ENCODE peak calls at places on chromosomes 7 and 10, in seven cellular contexts. One of them, this sample, is unnamed.

GRCh38 chr7:37440738-37441404 is 7.8 kb downstream of the ELMO1 start:
- DNase-seq in CD8-positive, alpha-beta T cell: peak; percentile 26
- DNase-seq in uterus: no peak
- DNase-seq in CD4-positive, alpha-beta memory T cell: peak; percentile 41
- DNase-seq in GM23248: no peak
- DNase-seq in hepatocyte: no peak
- DNase-seq in tibial artery: no peak
- DNase-seq in this sample: no peak

GRCh38 chr10:131926253-131926652 is 25.4 kb downstream of the PPP2R2D start:
- DNase-seq in CD8-positive, alpha-beta T cell: no peak
- DNase-seq in uterus: no peak
- DNase-seq in CD4-positive, alpha-beta memory T cell: no peak
- DNase-seq in GM23248: no peak
- DNase-seq in hepatocyte: no peak
- DNase-seq in tibial artery: no peak
- DNase-seq in this sample: no peak

GRCh38 chr7:24576171-24577052 is 3.2 kb downstream of the PALS2 start:
- DNase-seq in CD8-positive, alpha-beta T cell: no peak
- DNase-seq in uterus: no peak
- DNase-seq in CD4-positive, alpha-beta memory T cell: no peak
- DNase-seq in GM23248: peak; percentile 81
- DNase-seq in hepatocyte: peak; percentile 84
- DNase-seq in tibial artery: no peak
- DNase-seq in this sample: no peak

GRCh38 chr7:111990597-111990996 is 215.6 kb downstream of the DOCK4 start:
- DNase-seq in CD8-positive, alpha-beta T cell: no peak
- DNase-seq in uterus: no peak
- DNase-seq in CD4-positive, alpha-beta memory T cell: no peak
- DNase-seq in GM23248: no peak
- DNase-seq in hepatocyte: no peak
- DNase-seq in tibial artery: no peak
- DNase-seq in this sample: no peak

GRCh38 chr7:105890290-105890997 is 14.0 kb upstream of the ATXN7L1 start:
- DNase-seq in CD8-positive, alpha-beta T cell: no peak
- DNase-seq in uterus: no peak
- DNase-seq in CD4-positive, alpha-beta memory T cell: no peak
- DNase-seq in GM23248: no peak
- DNase-seq in hepatocyte: no peak
- DNase-seq in tibial artery: no peak
- DNase-seq in this sample: no peak

GRCh38 chr10:50279489-50279888 is 28.2 kb upstream of the ASAH2 start:
- DNase-seq in CD8-positive, alpha-beta T cell: no peak
- DNase-seq in uterus: no peak
- DNase-seq in CD4-positive, alpha-beta memory T cell: no peak
- DNase-seq in GM23248: no peak
- DNase-seq in hepatocyte: peak; percentile 40
- DNase-seq in tibial artery: no peak
- DNase-seq in this sample: no peak

GRCh38 chr7:77553123-77553522 is 16.0 kb downstream of the PTPN12 start:
- DNase-seq in CD8-positive, alpha-beta T cell: no peak
- DNase-seq in uterus: no peak
- DNase-seq in CD4-positive, alpha-beta memory T cell: no peak
- DNase-seq in GM23248: no peak
- DNase-seq in hepatocyte: no peak
- DNase-seq in tibial artery: no peak
- DNase-seq in this sample: no peak

GRCh38 chr10:80460399-80461207 is 6.5 kb downstream of the TSPAN14 start:
- DNase-seq in CD8-positive, alpha-beta T cell: no peak
- DNase-seq in uterus: no peak
- DNase-seq in CD4-positive, alpha-beta memory T cell: no peak
- DNase-seq in GM23248: peak; percentile 54
- DNase-seq in hepatocyte: peak; percentile 83
- DNase-seq in tibial artery: no peak
- DNase-seq in this sample: no peak

DNA sequence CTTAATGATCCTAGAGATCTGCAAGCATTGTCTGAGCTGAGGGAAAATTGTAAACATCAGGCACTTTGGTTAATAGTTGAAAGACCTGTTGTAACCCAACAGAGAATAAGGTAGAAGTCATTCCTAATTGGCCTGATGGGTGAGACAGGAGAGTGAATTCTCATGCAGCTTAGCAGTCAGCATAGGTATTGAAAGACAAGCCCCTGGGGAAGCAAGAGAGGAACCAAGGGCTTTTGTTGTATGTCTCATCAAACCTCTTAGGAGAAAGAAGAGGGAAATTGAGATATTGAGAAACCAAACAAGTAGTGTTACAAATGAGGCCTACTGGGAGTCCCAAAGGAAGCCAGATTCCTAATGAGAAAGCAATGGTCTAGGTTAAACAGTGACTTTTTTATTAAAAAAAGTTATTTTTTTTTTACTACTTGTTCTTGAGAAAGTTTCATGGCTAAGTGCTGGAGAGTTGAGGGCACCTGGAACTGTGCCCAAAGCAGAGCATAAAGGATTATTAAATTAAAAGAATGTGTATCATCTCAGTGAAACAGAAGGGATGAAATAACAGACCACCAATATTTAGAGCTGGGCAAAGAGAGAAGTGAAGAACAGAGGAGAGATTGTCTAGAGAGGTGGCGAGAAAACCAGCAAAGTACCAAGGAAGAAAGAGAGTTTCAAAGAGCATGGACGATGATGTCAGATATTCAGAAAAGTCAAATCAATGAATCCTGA is 168.9 kb downstream of the CDK14 start:
- DNase-seq in CD8-positive, alpha-beta T cell: no peak
- DNase-seq in uterus: no peak
- DNase-seq in CD4-positive, alpha-beta memory T cell: no peak
- DNase-seq in GM23248: no peak
- DNase-seq in hepatocyte: no peak
- DNase-seq in tibial artery: no peak
- DNase-seq in this sample: no peak
- H3K4me1 ChIP-seq in CD8-positive, alpha-beta T cell: no peaks in the 10 kb centered on the region
- H3K4me1 ChIP-seq in uterus: no peaks in the 10 kb centered on the region
- H3K4me1 ChIP-seq in CD4-positive, alpha-beta memory T cell: no peaks in the 10 kb centered on the region
- H3K4me1 ChIP-seq in GM23248: peaks cover 62% of the 10 kb centered on the region
- H3K4me1 ChIP-seq in hepatocyte: peaks cover 49% of the 10 kb centered on the region
- H3K4me1 ChIP-seq in tibial artery: peaks cover 17% of the 10 kb centered on the region
- H3K4me1 ChIP-seq in this sample: no peaks in the 10 kb centered on the region

GRCh38 chr7:54663186-54663585 is 95.8 kb downstream of the SEC61G start:
- DNase-seq in CD8-positive, alpha-beta T cell: no peak
- DNase-seq in uterus: no peak
- DNase-seq in CD4-positive, alpha-beta memory T cell: no peak
- DNase-seq in GM23248: no peak
- DNase-seq in hepatocyte: no peak
- DNase-seq in tibial artery: no peak
- DNase-seq in this sample: no peak
- H3K4me3 ChIP-seq in CD8-positive, alpha-beta T cell: no peak overlapping the region
- H3K4me3 ChIP-seq in uterus: no peak overlapping the region
- H3K4me3 ChIP-seq in CD4-positive, alpha-beta memory T cell: no peak overlapping the region
- H3K4me3 ChIP-seq in GM23248: no peak overlapping the region
- H3K4me3 ChIP-seq in hepatocyte: no peak overlapping the region
- H3K4me3 ChIP-seq in tibial artery: no peak overlapping the region
- H3K4me3 ChIP-seq in this sample: no peak overlapping the region

GRCh38 chr7:35260254-35260653 is 6.4 kb upstream of the TBX20 start:
- DNase-seq in CD8-positive, alpha-beta T cell: no peak
- DNase-seq in uterus: no peak
- DNase-seq in CD4-positive, alpha-beta memory T cell: no peak
- DNase-seq in GM23248: no peak
- DNase-seq in hepatocyte: no peak
- DNase-seq in tibial artery: no peak
- DNase-seq in this sample: no peak
- H3K9me3 ChIP-seq in CD8-positive, alpha-beta T cell: no peaks in the 10 kb centered on the region
- H3K9me3 ChIP-seq in uterus: no peaks in the 10 kb centered on the region
- H3K9me3 ChIP-seq in CD4-positive, alpha-beta memory T cell: no peaks in the 10 kb centered on the region
- H3K9me3 ChIP-seq in GM23248: no peaks in the 10 kb centered on the region
- H3K9me3 ChIP-seq in hepatocyte: no peaks in the 10 kb centered on the region
- H3K9me3 ChIP-seq in tibial artery: no peaks in the 10 kb centered on the region
- H3K9me3 ChIP-seq in this sample: peaks cover 4% of the 10 kb centered on the region

GRCh38 chr7:121042195-121042594 is 53.7 kb downstream of the CPED1 start:
- DNase-seq in CD8-positive, alpha-beta T cell: no peak
- DNase-seq in uterus: no peak
- DNase-seq in CD4-positive, alpha-beta memory T cell: no peak
- DNase-seq in GM23248: no peak
- DNase-seq in hepatocyte: no peak
- DNase-seq in tibial artery: no peak
- DNase-seq in this sample: no peak
- H3K4me1 ChIP-seq in CD8-positive, alpha-beta T cell: no peaks in the 10 kb centered on the region
- H3K4me1 ChIP-seq in uterus: peaks cover 3% of the 10 kb centered on the region
- H3K4me1 ChIP-seq in CD4-positive, alpha-beta memory T cell: no peaks in the 10 kb centered on the region
- H3K4me1 ChIP-seq in GM23248: peaks cover 7% of the 10 kb centered on the region
- H3K4me1 ChIP-seq in hepatocyte: peaks cover 5% of the 10 kb centered on the region
- H3K4me1 ChIP-seq in tibial artery: peaks cover 31% of the 10 kb centered on the region
- H3K4me1 ChIP-seq in this sample: peaks cover 5% of the 10 kb centered on the region

DNA sequence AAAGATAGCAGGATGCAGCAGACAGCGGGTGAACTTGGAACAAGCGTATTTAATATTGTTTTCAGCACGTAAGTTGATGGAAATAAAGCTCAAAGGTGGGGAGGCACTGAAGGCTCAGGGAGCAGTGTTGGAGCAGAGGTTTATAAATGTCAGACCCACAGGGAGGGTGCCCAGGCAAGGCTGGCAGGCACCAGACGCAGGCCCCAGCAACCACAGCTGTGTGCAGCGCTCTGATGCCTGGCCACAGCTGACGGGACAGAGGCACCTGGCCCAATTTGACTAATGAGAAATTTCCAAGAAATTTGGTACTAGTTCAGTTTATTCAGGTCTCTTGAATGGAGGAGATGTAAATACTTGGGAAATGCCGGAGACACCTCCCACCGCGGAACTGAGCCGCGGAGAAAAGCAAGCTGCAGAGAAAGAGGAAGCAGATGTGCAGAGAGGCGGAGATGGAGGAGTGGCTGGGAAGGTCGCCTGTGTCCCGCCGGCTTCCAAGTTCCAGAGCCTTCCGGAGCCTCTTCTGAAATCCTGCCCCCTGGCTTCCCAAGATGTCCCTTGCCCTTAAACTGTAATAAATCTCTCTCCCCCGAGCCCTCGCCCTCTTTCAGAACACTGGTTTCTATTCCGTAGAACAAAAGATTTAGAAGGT is 38.3 kb upstream of the PLXNA4 start:
- DNase-seq in CD8-positive, alpha-beta T cell: no peak
- DNase-seq in uterus: no peak
- DNase-seq in CD4-positive, alpha-beta memory T cell: no peak
- DNase-seq in GM23248: peak; percentile 40
- DNase-seq in hepatocyte: peak; percentile 43
- DNase-seq in tibial artery: no peak
- DNase-seq in this sample: peak; percentile 71
- H3K4me3 ChIP-seq in CD8-positive, alpha-beta T cell: no peak overlapping the region
- H3K4me3 ChIP-seq in uterus: no peak overlapping the region
- H3K4me3 ChIP-seq in CD4-positive, alpha-beta memory T cell: no peak overlapping the region
- H3K4me3 ChIP-seq in GM23248: peak overlapping the region; percentile 61
- H3K4me3 ChIP-seq in hepatocyte: no peak overlapping the region
- H3K4me3 ChIP-seq in tibial artery: peak overlapping the region; percentile 36
- H3K4me3 ChIP-seq in this sample: peak overlapping the region; percentile 28

DNA sequence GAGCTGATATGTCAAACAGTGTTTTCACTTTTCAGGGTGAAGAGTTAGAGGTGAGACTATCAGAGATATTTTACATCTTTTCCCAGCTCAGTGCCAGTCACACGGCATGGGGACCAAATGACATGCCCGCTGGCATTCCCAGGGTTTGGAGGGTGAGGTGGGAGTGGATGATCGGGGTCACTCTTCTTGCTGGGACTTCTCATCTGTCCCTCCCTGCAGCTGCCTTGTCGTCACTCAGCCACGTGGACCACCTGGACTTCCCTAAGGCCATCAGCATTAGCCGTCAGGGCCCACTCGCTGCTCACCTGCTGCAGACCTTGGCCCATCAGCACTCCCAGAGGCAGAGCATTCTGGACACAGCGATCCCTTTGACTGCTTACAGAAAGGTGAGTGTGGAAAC is 301.8 kb downstream of the DNAJB6 start:
- DNase-seq in CD8-positive, alpha-beta T cell: no peak
- DNase-seq in uterus: no peak
- DNase-seq in CD4-positive, alpha-beta memory T cell: no peak
- DNase-seq in GM23248: no peak
- DNase-seq in hepatocyte: no peak
- DNase-seq in tibial artery: no peak
- DNase-seq in this sample: no peak
- H3K9me3 ChIP-seq in CD8-positive, alpha-beta T cell: no peaks in the 10 kb centered on the region
- H3K9me3 ChIP-seq in uterus: no peaks in the 10 kb centered on the region
- H3K9me3 ChIP-seq in CD4-positive, alpha-beta memory T cell: no peaks in the 10 kb centered on the region
- H3K9me3 ChIP-seq in GM23248: no peaks in the 10 kb centered on the region
- H3K9me3 ChIP-seq in hepatocyte: no peaks in the 10 kb centered on the region
- H3K9me3 ChIP-seq in tibial artery: peaks cover 9% of the 10 kb centered on the region
- H3K9me3 ChIP-seq in this sample: peaks cover 4% of the 10 kb centered on the region

GRCh38 chr10:28874210-28874609 is 196.9 kb downstream of the BAMBI start:
- DNase-seq in CD8-positive, alpha-beta T cell: no peak
- DNase-seq in uterus: no peak
- DNase-seq in CD4-positive, alpha-beta memory T cell: no peak
- DNase-seq in GM23248: no peak
- DNase-seq in hepatocyte: no peak
- DNase-seq in tibial artery: no peak
- DNase-seq in this sample: no peak

GRCh38 chr10:28873540-28873939 is 196.2 kb downstream of the BAMBI start:
- DNase-seq in CD8-positive, alpha-beta T cell: no peak
- DNase-seq in uterus: no peak
- DNase-seq in CD4-positive, alpha-beta memory T cell: no peak
- DNase-seq in GM23248: no peak
- DNase-seq in hepatocyte: peak; percentile 26
- DNase-seq in tibial artery: no peak
- DNase-seq in this sample: no peak

GRCh38 chr10:28871677-28872076 is 194.4 kb downstream of the BAMBI start:
- DNase-seq in CD8-positive, alpha-beta T cell: no peak
- DNase-seq in uterus: no peak
- DNase-seq in CD4-positive, alpha-beta memory T cell: no peak
- DNase-seq in GM23248: no peak
- DNase-seq in hepatocyte: no peak
- DNase-seq in tibial artery: no peak
- DNase-seq in this sample: no peak

GRCh38 chr10:28869606-28870201 is 192.4 kb downstream of the BAMBI start:
- DNase-seq in CD8-positive, alpha-beta T cell: no peak
- DNase-seq in uterus: no peak
- DNase-seq in CD4-positive, alpha-beta memory T cell: no peak
- DNase-seq in GM23248: no peak
- DNase-seq in hepatocyte: no peak
- DNase-seq in tibial artery: no peak
- DNase-seq in this sample: no peak

DNA sequence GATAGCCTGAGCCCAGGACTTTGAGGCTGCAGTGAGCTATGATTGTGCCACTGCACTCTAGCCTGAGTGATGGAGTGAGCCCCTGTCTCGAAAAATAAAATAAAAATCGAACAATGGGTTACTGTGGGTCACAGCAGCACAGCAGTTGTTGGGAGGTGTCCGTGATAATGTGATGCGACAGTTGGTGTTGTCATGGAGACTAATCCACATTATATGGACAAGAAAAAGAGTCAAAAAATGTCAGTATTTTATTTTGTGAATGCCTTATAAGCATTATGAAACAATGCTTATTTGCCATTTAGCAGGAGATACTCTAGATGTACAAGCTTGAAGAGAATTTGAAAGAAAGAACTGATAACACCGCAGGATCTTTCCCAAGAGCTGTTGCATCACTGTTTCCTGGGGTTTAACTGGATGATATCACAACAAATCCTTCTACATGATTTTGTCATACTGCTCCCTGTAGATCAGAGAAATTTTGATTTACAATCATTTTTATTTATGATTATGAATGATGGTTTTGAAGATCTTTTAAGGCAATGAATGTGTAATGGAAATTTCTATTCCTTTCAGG is 195.4 kb downstream of the BAMBI start:
- DNase-seq in CD8-positive, alpha-beta T cell: no peak
- DNase-seq in uterus: no peak
- DNase-seq in CD4-positive, alpha-beta memory T cell: no peak
- DNase-seq in GM23248: no peak
- DNase-seq in hepatocyte: peak; percentile 39
- DNase-seq in tibial artery: no peak
- DNase-seq in this sample: no peak
- H3K4me1 ChIP-seq in CD8-positive, alpha-beta T cell: no peaks in the 10 kb centered on the region
- H3K4me1 ChIP-seq in uterus: no peaks in the 10 kb centered on the region
- H3K4me1 ChIP-seq in CD4-positive, alpha-beta memory T cell: no peaks in the 10 kb centered on the region
- H3K4me1 ChIP-seq in GM23248: no peaks in the 10 kb centered on the region
- H3K4me1 ChIP-seq in hepatocyte: peaks cover 12% of the 10 kb centered on the region
- H3K4me1 ChIP-seq in tibial artery: no peaks in the 10 kb centered on the region
- H3K4me1 ChIP-seq in this sample: no peaks in the 10 kb centered on the region